ENCODE peak calls at places on chromosomes 16 and 17, in eight cellular contexts. One of them, this sample, is unnamed.

GRCh38 chr17:42182927-42183734 is 2.1 kb downstream of the HCRT start:
- DNase-seq in SHP77 treated with DMSO at 0.1 percent for 48 hours: peak
- DNase-seq in KG1: no peak
- DNase-seq in AG08395: peak
- DNase-seq in CD8-positive, alpha-beta T cell: no peak
- DNase-seq in EL: peak
- DNase-seq in T-helper 2 cell: no peak
- DNase-seq in MG63: no peak
- DNase-seq in this sample: peak

GRCh38 chr16:3587547-3588110 is 10.4 kb upstream of the NLRC3 start:
- DNase-seq in SHP77 treated with DMSO at 0.1 percent for 48 hours: no peak
- DNase-seq in KG1: no peak
- DNase-seq in AG08395: no peak
- DNase-seq in CD8-positive, alpha-beta T cell: no peak
- DNase-seq in EL: no peak
- DNase-seq in T-helper 2 cell: no peak
- DNase-seq in MG63: no peak
- DNase-seq in this sample: no peak

GRCh38 chr16:29117631-29118030 is 132.8 kb downstream of the LAT start:
- DNase-seq in SHP77 treated with DMSO at 0.1 percent for 48 hours: no peak
- DNase-seq in KG1: no peak
- DNase-seq in AG08395: no peak
- DNase-seq in CD8-positive, alpha-beta T cell: no peak
- DNase-seq in EL: no peak
- DNase-seq in T-helper 2 cell: no peak
- DNase-seq in MG63: no peak
- DNase-seq in this sample: no peak

GRCh38 chr17:62017496-62017895 is 47.6 kb downstream of the MED13 start:
- DNase-seq in SHP77 treated with DMSO at 0.1 percent for 48 hours: no peak
- DNase-seq in KG1: no peak
- DNase-seq in AG08395: peak
- DNase-seq in CD8-positive, alpha-beta T cell: no peak
- DNase-seq in EL: peak
- DNase-seq in T-helper 2 cell: no peak
- DNase-seq in MG63: no peak
- DNase-seq in this sample: no peak

GRCh38 chr16:67264866-67265265 is 14.5 kb upstream of the PLEKHG4 start:
- DNase-seq in SHP77 treated with DMSO at 0.1 percent for 48 hours: no peak
- DNase-seq in KG1: no peak
- DNase-seq in AG08395: no peak
- DNase-seq in CD8-positive, alpha-beta T cell: no peak
- DNase-seq in EL: no peak
- DNase-seq in T-helper 2 cell: no peak
- DNase-seq in MG63: no peak
- DNase-seq in this sample: no peak

GRCh38 chr17:39027037-39027436 is 59.8 kb upstream of the FBXO47 start:
- DNase-seq in SHP77 treated with DMSO at 0.1 percent for 48 hours: peak
- DNase-seq in KG1: no peak
- DNase-seq in AG08395: peak
- DNase-seq in CD8-positive, alpha-beta T cell: no peak
- DNase-seq in EL: peak
- DNase-seq in T-helper 2 cell: no peak
- DNase-seq in MG63: peak
- DNase-seq in this sample: peak

GRCh38 chr17:45230787-45231480 is 9.2 kb downstream of the FMNL1 start:
- DNase-seq in SHP77 treated with DMSO at 0.1 percent for 48 hours: peak
- DNase-seq in KG1: no peak
- DNase-seq in AG08395: peak
- DNase-seq in CD8-positive, alpha-beta T cell: no peak
- DNase-seq in EL: peak
- DNase-seq in T-helper 2 cell: no peak
- DNase-seq in MG63: peak
- DNase-seq in this sample: peak

GRCh38 chr16:54867302-54867832 is 63.3 kb upstream of the IRX5 start:
- DNase-seq in SHP77 treated with DMSO at 0.1 percent for 48 hours: no peak
- DNase-seq in KG1: no peak
- DNase-seq in AG08395: no peak
- DNase-seq in CD8-positive, alpha-beta T cell: no peak
- DNase-seq in EL: no peak
- DNase-seq in T-helper 2 cell: no peak
- DNase-seq in MG63: peak
- DNase-seq in this sample: peak

GRCh38 chr16:2088192-2088631 is 40.4 kb downstream of the TSC2 start:
- DNase-seq in SHP77 treated with DMSO at 0.1 percent for 48 hours: no peak
- DNase-seq in KG1: no peak
- DNase-seq in AG08395: no peak
- DNase-seq in CD8-positive, alpha-beta T cell: no peak
- DNase-seq in EL: no peak
- DNase-seq in T-helper 2 cell: no peak
- DNase-seq in MG63: no peak
- DNase-seq in this sample: no peak

GRCh38 chr16:81451753-81452680 is 7.4 kb downstream of the CMIP start:
- DNase-seq in SHP77 treated with DMSO at 0.1 percent for 48 hours: no peak
- DNase-seq in KG1: no peak
- DNase-seq in AG08395: no peak
- DNase-seq in CD8-positive, alpha-beta T cell: no peak
- DNase-seq in EL: no peak
- DNase-seq in T-helper 2 cell: no peak
- DNase-seq in MG63: no peak
- DNase-seq in this sample: no peak

GRCh38 chr17:1197781-1198490 is 18.2 kb upstream of the ABR start:
- DNase-seq in SHP77 treated with DMSO at 0.1 percent for 48 hours: no peak
- DNase-seq in KG1: peak
- DNase-seq in AG08395: no peak
- DNase-seq in CD8-positive, alpha-beta T cell: peak
- DNase-seq in EL: no peak
- DNase-seq in T-helper 2 cell: peak
- DNase-seq in MG63: no peak
- DNase-seq in this sample: no peak

GRCh38 chr16:49441366-49441780 is 67.8 kb downstream of the C16orf78 start:
- DNase-seq in SHP77 treated with DMSO at 0.1 percent for 48 hours: no peak
- DNase-seq in KG1: peak
- DNase-seq in AG08395: no peak
- DNase-seq in CD8-positive, alpha-beta T cell: peak
- DNase-seq in EL: no peak
- DNase-seq in T-helper 2 cell: peak
- DNase-seq in MG63: no peak
- DNase-seq in this sample: no peak

GRCh38 chr16:57696240-57696639 is 1.6 kb downstream of the DRC7 start:
- DNase-seq in SHP77 treated with DMSO at 0.1 percent for 48 hours: no peak
- DNase-seq in KG1: no peak
- DNase-seq in AG08395: no peak
- DNase-seq in CD8-positive, alpha-beta T cell: no peak
- DNase-seq in EL: no peak
- DNase-seq in T-helper 2 cell: no peak
- DNase-seq in MG63: no peak
- DNase-seq in this sample: no peak

GRCh38 chr16:4743217-4743897 is 9.0 kb downstream of the DNAAF8 start:
- DNase-seq in SHP77 treated with DMSO at 0.1 percent for 48 hours: no peak
- DNase-seq in KG1: no peak
- DNase-seq in AG08395: no peak
- DNase-seq in CD8-positive, alpha-beta T cell: no peak
- DNase-seq in EL: no peak
- DNase-seq in T-helper 2 cell: no peak
- DNase-seq in MG63: no peak
- DNase-seq in this sample: no peak

GRCh38 chr16:981695-982151 is at the start of gene SOX8:
- DNase-seq in SHP77 treated with DMSO at 0.1 percent for 48 hours: no peak
- DNase-seq in KG1: no peak
- DNase-seq in AG08395: no peak
- DNase-seq in CD8-positive, alpha-beta T cell: no peak
- DNase-seq in EL: no peak
- DNase-seq in T-helper 2 cell: no peak
- DNase-seq in MG63: no peak
- DNase-seq in this sample: no peak

GRCh38 chr16:88969361-88969831 is 7.6 kb downstream of the CBFA2T3 start:
- DNase-seq in SHP77 treated with DMSO at 0.1 percent for 48 hours: no peak
- DNase-seq in KG1: no peak
- DNase-seq in AG08395: no peak
- DNase-seq in CD8-positive, alpha-beta T cell: no peak
- DNase-seq in EL: no peak
- DNase-seq in T-helper 2 cell: no peak
- DNase-seq in MG63: no peak
- DNase-seq in this sample: no peak

GRCh38 chr16:69329369-69330285 is 761 bp downstream of the PDF start:
- DNase-seq in SHP77 treated with DMSO at 0.1 percent for 48 hours: no peak
- DNase-seq in KG1: no peak
- DNase-seq in AG08395: peak
- DNase-seq in CD8-positive, alpha-beta T cell: peak
- DNase-seq in EL: peak
- DNase-seq in T-helper 2 cell: no peak
- DNase-seq in MG63: no peak
- DNase-seq in this sample: peak

GRCh38 chr16:31428277-31428597 is at the start of gene COX6A2:
- DNase-seq in SHP77 treated with DMSO at 0.1 percent for 48 hours: no peak
- DNase-seq in KG1: no peak
- DNase-seq in AG08395: no peak
- DNase-seq in CD8-positive, alpha-beta T cell: no peak
- DNase-seq in EL: no peak
- DNase-seq in T-helper 2 cell: no peak
- DNase-seq in MG63: no peak
- DNase-seq in this sample: no peak

GRCh38 chr17:4566785-4567184 is 6.4 kb upstream of the GGT6 start:
- DNase-seq in SHP77 treated with DMSO at 0.1 percent for 48 hours: peak
- DNase-seq in KG1: no peak
- DNase-seq in AG08395: peak
- DNase-seq in CD8-positive, alpha-beta T cell: no peak
- DNase-seq in EL: peak
- DNase-seq in T-helper 2 cell: no peak
- DNase-seq in MG63: no peak
- DNase-seq in this sample: peak

GRCh38 chr17:60103957-60104356 is 25.2 kb upstream of the HEATR6 start:
- DNase-seq in SHP77 treated with DMSO at 0.1 percent for 48 hours: no peak
- DNase-seq in KG1: no peak
- DNase-seq in AG08395: no peak
- DNase-seq in CD8-positive, alpha-beta T cell: no peak
- DNase-seq in EL: no peak
- DNase-seq in T-helper 2 cell: no peak
- DNase-seq in MG63: no peak
- DNase-seq in this sample: no peak

GRCh38 chr17:47295874-47296255 is 27.9 kb upstream of the EFCAB13 start:
- DNase-seq in SHP77 treated with DMSO at 0.1 percent for 48 hours: no peak
- DNase-seq in KG1: no peak
- DNase-seq in AG08395: no peak
- DNase-seq in CD8-positive, alpha-beta T cell: no peak
- DNase-seq in EL: no peak
- DNase-seq in T-helper 2 cell: no peak
- DNase-seq in MG63: no peak
- DNase-seq in this sample: no peak

GRCh38 chr16:19683453-19684236 is 34.4 kb downstream of the KNOP1 start:
- DNase-seq in SHP77 treated with DMSO at 0.1 percent for 48 hours: no peak
- DNase-seq in KG1: no peak
- DNase-seq in AG08395: no peak
- DNase-seq in CD8-positive, alpha-beta T cell: no peak
- DNase-seq in EL: no peak
- DNase-seq in T-helper 2 cell: no peak
- DNase-seq in MG63: no peak
- DNase-seq in this sample: no peak

GRCh38 chr16:24114876-24115275 is 141.3 kb upstream of the CACNG3 start:
- DNase-seq in SHP77 treated with DMSO at 0.1 percent for 48 hours: no peak
- DNase-seq in KG1: no peak
- DNase-seq in AG08395: no peak
- DNase-seq in CD8-positive, alpha-beta T cell: no peak
- DNase-seq in EL: no peak
- DNase-seq in T-helper 2 cell: no peak
- DNase-seq in MG63: no peak
- DNase-seq in this sample: no peak

GRCh38 chr17:79164408-79164807 is 89.8 kb downstream of the ENGASE start:
- DNase-seq in SHP77 treated with DMSO at 0.1 percent for 48 hours: no peak
- DNase-seq in KG1: no peak
- DNase-seq in AG08395: no peak
- DNase-seq in CD8-positive, alpha-beta T cell: no peak
- DNase-seq in EL: no peak
- DNase-seq in T-helper 2 cell: no peak
- DNase-seq in MG63: no peak
- DNase-seq in this sample: no peak

GRCh38 chr17:45312477-45313418 is 4.1 kb downstream of the MAP3K14 start:
- DNase-seq in SHP77 treated with DMSO at 0.1 percent for 48 hours: no peak
- DNase-seq in KG1: no peak
- DNase-seq in AG08395: no peak
- DNase-seq in CD8-positive, alpha-beta T cell: no peak
- DNase-seq in EL: peak
- DNase-seq in T-helper 2 cell: no peak
- DNase-seq in MG63: no peak
- DNase-seq in this sample: no peak

GRCh38 chr16:84983308-84983707 is 28.0 kb downstream of the ZDHHC7 start:
- DNase-seq in SHP77 treated with DMSO at 0.1 percent for 48 hours: no peak
- DNase-seq in KG1: no peak
- DNase-seq in AG08395: no peak
- DNase-seq in CD8-positive, alpha-beta T cell: no peak
- DNase-seq in EL: no peak
- DNase-seq in T-helper 2 cell: no peak
- DNase-seq in MG63: no peak
- DNase-seq in this sample: no peak

GRCh38 chr17:5873781-5874180 is 196.4 kb upstream of the WSCD1 start:
- DNase-seq in SHP77 treated with DMSO at 0.1 percent for 48 hours: no peak
- DNase-seq in KG1: no peak
- DNase-seq in AG08395: no peak
- DNase-seq in CD8-positive, alpha-beta T cell: no peak
- DNase-seq in EL: no peak
- DNase-seq in T-helper 2 cell: no peak
- DNase-seq in MG63: no peak
- DNase-seq in this sample: no peak

GRCh38 chr17:30600062-30600829 is 123.0 kb downstream of the GOSR1 start:
- DNase-seq in SHP77 treated with DMSO at 0.1 percent for 48 hours: peak
- DNase-seq in KG1: peak
- DNase-seq in AG08395: peak
- DNase-seq in CD8-positive, alpha-beta T cell: peak
- DNase-seq in EL: peak
- DNase-seq in T-helper 2 cell: peak
- DNase-seq in MG63: peak
- DNase-seq in this sample: peak

GRCh38 chr17:49699967-49700575 is 7.7 kb downstream of the SLC35B1 start:
- DNase-seq in SHP77 treated with DMSO at 0.1 percent for 48 hours: no peak
- DNase-seq in KG1: no peak
- DNase-seq in AG08395: no peak
- DNase-seq in CD8-positive, alpha-beta T cell: no peak
- DNase-seq in EL: no peak
- DNase-seq in T-helper 2 cell: no peak
- DNase-seq in MG63: no peak
- DNase-seq in this sample: no peak

This sample was measured in MCF 10A.